ENCODE peak calls at places on chromosomes 6 and 20, in five cellular contexts. T, L, R, Q and S are unnamed samples.

GRCh38 chr20:63810730-63811490 is 20.2 kb downstream of the ZBTB46 start:
- DNase-seq in T (no peak), L (no peak), R (no peak), Q (no peak), S (no peak)

GRCh38 chr6:35381132-35381531 is 38.8 kb downstream of the PPARD start:
- DNase-seq in T (no peak), L (no peak), R (no peak), Q (no peak), S (no peak)

GRCh38 chr6:45946352-45946751 is 69.3 kb downstream of the CLIC5 start:
- DNase-seq in T (peak; percentile 25), L (peak; percentile 44), R (no peak), Q (peak; percentile 34), S (peak; percentile 43)

GRCh38 chr6:129181001-129181400 is 298.1 kb downstream of the LAMA2 start:
- DNase-seq in T (no peak), L (no peak), R (no peak), Q (no peak), S (no peak)

GRCh38 chr6:108800510-108800909 is 47.7 kb upstream of the ARMC2 start:
- DNase-seq in T (no peak), L (no peak), R (no peak), Q (no peak), S (no peak)

GRCh38 chr6:106979435-106979884 is 4.9 kb upstream of the CD24 start:
- DNase-seq in T (peak; percentile 73), L (peak; percentile 82), R (peak; percentile 24), Q (peak; percentile 90), S (peak; percentile 74)

GRCh38 chr6:1901556-1901955 is 291.8 kb downstream of the FOXC1 start:
- DNase-seq in T (peak; percentile 44), L (no peak), R (no peak), Q (peak; percentile 10), S (no peak)

GRCh38 chr20:12049125-12049524 is 131.4 kb downstream of the BTBD3 start:
- DNase-seq in T (no peak), L (no peak), R (no peak), Q (no peak), S (no peak)

GRCh38 chr6:145904878-145905277 is 59.3 kb downstream of the SHPRH start:
- DNase-seq in T (no peak), L (no peak), R (no peak), Q (no peak), S (no peak)

GRCh38 chr6:66496659-66497058 is 789.6 kb upstream of the EYS start:
- DNase-seq in T (peak; percentile 50), L (no peak), R (no peak), Q (peak; percentile 1), S (peak; percentile 32)

GRCh38 chr6:145814035-145814500 is 527 bp downstream of the FBXO30 start:
- DNase-seq in T (peak; percentile 54), L (peak; percentile 34), R (peak; percentile 20), Q (peak; percentile 75), S (peak; percentile 25)

GRCh38 chr20:18176318-18176785 is 38.7 kb downstream of the KAT14 start:
- DNase-seq in T (peak; percentile 56), L (no peak), R (no peak), Q (peak; percentile 29), S (no peak)

GRCh38 chr20:31484001-31484400 is 8.9 kb downstream of the REM1 start:
- DNase-seq in T (no peak), L (peak; percentile 43), R (no peak), Q (peak; percentile 62), S (no peak)

GRCh38 chr6:15386756-15387112 is 140.9 kb downstream of the JARID2 start:
- DNase-seq in T (no peak), L (no peak), R (no peak), Q (no peak), S (no peak)

GRCh38 chr6:129370268-129370916 is 339.6 kb downstream of the ARHGAP18 start:
- DNase-seq in T (peak; percentile 32), L (peak; percentile 24), R (no peak), Q (peak; percentile 43), S (peak; percentile 31)

DNA sequence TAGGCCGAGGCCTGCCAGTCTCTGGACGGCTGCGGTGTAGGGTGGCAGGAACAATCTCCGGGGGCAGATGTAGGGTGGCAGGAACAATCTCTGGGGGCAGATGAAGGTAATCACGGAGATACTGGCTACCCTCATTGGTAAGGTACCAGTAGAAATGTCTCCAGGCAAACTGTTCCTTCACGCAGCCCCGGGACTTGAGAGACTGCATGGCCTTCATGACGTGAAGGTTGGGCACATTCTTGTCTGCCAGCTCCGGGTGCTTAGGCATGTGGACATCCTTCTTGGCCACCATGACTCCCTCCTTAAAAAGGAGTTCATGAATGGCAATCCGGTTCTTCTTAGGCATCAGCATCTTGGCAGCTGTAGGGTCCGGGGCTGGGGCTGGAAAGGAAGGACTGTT is 6.1 kb downstream of the FAM110A start:
- DNase-seq in T (no peak), L (no peak), R (no peak), Q (no peak), S (no peak)
- TF ChIP-seq FOXM1 in T (no peak), L (no peak), R (no peak), Q (no peak), S (no peak)

GRCh38 chr20:62352402-62353288 is 14.5 kb downstream of the LAMA5 start:
- DNase-seq in T (no peak), L (peak; percentile 92), R (no peak), Q (no peak), S (no peak)
- TF ChIP-seq FOXM1 in T (no peak), L (no peak), R (no peak), Q (no peak), S (no peak)

GRCh38 chr6:46948699-46949098 is 27.0 kb upstream of the ADGRF5 start:
- DNase-seq in T (no peak), L (no peak), R (no peak), Q (no peak), S (no peak)

GRCh38 chr6:46949662-46950280 is 28.0 kb upstream of the ADGRF5 start:
- DNase-seq in T (no peak), L (no peak), R (no peak), Q (no peak), S (no peak)

DNA sequence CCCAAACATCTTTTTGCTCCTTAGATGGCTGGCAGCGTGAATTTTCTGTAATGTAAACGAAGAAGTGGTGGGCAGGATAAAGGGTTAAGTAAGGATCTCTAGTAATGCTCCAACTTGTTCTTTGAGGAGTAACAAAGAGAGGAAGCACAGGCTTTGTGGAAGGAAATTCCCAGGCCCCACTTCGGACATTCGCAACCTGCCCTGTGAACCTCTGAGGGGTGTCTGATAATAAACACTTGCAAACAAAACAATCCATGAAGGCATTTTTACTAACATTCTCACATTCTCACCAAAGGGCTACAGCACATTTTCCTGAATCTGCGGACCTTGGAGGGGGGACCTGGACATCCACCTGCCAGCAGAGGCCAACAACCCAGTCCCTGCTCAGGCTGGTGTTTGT is 25.8 kb upstream of the ADGRF5 start:
- DNase-seq in T (no peak), L (no peak), R (no peak), Q (no peak), S (no peak)
- TF ChIP-seq FOXM1 in T (no peak), L (no peak), R (no peak), Q (no peak), S (no peak)

DNA sequence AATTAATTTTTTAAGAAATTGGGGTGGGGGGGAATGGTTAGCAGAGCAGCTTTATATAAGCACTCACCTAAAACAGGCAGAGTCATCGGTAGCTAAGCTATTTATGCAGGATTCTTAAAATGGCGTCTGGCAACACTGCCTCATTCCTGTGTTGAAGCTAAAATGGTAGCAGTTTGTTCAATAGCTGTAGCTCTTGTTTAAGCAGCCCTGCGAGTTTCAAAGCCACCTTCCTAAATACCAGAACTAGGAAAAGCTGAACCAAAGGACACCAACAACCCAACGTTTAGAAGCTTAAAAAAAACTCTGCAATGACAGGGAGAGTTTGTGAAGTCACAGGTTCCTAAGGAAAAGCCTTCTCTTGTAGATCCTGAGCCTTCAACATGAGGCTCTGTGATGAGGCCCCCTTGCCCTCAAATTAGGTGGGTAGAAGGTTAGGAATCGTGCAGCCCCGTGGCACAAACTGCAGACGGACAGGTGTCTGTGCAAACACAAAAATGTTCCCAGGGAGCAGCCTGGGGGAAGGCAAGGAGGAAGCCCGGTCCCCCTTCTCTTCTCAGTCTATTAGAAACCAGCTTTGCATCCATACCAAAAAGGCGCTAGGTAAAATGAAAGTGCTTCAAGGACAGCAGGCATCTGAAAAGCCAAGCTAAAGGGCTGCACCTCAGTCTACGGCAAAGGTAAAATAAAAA is 4.7 kb downstream of the ZMYND8 start:
- DNase-seq in T (no peak), L (peak; percentile 27), R (no peak), Q (peak; percentile 72), S (no peak)
- TF ChIP-seq FOXM1 in T (no peak), L (no peak), R (no peak), Q (no peak), S (no peak)

DNA sequence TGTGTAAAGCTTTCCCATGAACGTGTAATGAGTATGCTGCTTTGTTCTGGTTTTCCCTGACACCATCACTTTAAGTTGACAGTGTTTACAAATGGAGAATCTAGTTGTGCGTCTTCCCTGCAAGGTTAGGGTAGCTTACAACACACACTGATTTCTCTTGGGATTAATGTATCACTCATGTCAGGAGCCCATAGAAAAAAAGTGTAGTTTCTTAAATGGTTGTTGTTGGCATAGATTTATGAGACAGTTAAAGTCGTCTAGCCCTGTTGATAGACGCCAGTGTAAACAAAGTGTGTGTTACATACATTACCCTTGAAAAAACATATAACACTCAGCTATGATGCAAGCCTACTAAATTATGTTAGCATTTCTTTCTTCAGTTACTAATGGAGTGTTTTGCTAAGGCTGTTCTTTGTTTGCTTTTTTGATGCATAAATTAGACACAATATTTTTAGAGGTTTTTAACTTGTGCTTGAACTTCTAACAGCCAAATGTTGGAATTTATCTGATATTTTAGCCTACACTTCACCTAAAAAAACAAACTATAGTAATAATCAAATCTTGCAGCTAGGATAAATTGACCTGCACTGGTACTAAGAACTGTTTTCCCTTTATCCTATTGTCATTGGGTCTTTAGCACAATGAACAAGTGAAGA is 88.6 kb downstream of the RNF217 start:
- DNase-seq in T (no peak), L (no peak), R (no peak), Q (no peak), S (peak; percentile 69)
- TF ChIP-seq FOXM1 in T (no peak), L (no peak), R (no peak), Q (no peak), S (peak; percentile 89)

DNA sequence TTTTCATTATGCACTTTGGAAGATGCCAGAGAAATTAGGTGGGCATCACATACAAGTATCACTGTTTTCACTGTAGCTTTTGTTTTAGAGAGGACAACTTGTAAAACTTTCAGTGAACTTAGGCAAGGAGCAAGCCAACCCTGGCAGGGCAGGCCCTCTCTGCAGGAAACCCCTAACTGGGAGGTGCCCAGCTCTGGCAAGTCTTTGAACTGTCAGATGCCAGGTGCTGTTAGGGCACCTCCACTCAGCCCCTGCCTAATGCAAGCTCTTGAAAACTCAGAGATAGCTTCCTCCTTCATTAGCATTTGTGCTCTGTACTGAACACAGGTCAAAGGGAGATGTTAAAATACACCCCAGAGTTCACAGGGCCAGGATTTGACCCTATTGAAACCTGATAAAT is 774.2 kb upstream of the FLRT3 start:
- DNase-seq in T (no peak), L (no peak), R (no peak), Q (no peak), S (no peak)
- TF ChIP-seq FOXM1 in T (no peak), L (no peak), R (no peak), Q (no peak), S (no peak)